ENCODE peak calls at places on chromosomes 1 and 21, in six cellular contexts. One of them, this sample, is unnamed.

GRCh38 chr1:40784141-40784770 is 669 bp downstream of the KCNQ4 start:
- DNase-seq in left ventricle myocardium superior: peak
- DNase-seq in left lung: peak
- DNase-seq in midbrain: no peak
- DNase-seq in upper lobe of right lung: no peak
- DNase-seq in CD14-positive monocyte: no peak
- DNase-seq in this sample: no peak

GRCh38 chr1:43799656-43800629 is 92.6 kb downstream of the ST3GAL3 start:
- DNase-seq in left ventricle myocardium superior: no peak
- DNase-seq in left lung: no peak
- DNase-seq in midbrain: no peak
- DNase-seq in upper lobe of right lung: no peak
- DNase-seq in CD14-positive monocyte: no peak
- DNase-seq in this sample: no peak

GRCh38 chr1:30111431-30111830 is 612.0 kb downstream of the MATN1 start:
- DNase-seq in left ventricle myocardium superior: peak
- DNase-seq in left lung: no peak
- DNase-seq in midbrain: peak
- DNase-seq in upper lobe of right lung: peak
- DNase-seq in CD14-positive monocyte: no peak
- DNase-seq in this sample: no peak

GRCh38 chr1:49136738-49137251 is 360.1 kb upstream of the BEND5 start:
- DNase-seq in left ventricle myocardium superior: no peak
- DNase-seq in left lung: no peak
- DNase-seq in midbrain: no peak
- DNase-seq in upper lobe of right lung: no peak
- DNase-seq in CD14-positive monocyte: no peak
- DNase-seq in this sample: no peak

GRCh38 chr1:215719569-215719968 is 152.5 kb downstream of the KCTD3 start:
- DNase-seq in left ventricle myocardium superior: no peak
- DNase-seq in left lung: no peak
- DNase-seq in midbrain: no peak
- DNase-seq in upper lobe of right lung: no peak
- DNase-seq in CD14-positive monocyte: no peak
- DNase-seq in this sample: no peak

GRCh38 chr1:2399890-2400575 is 8.4 kb downstream of the RER1 start:
- DNase-seq in left ventricle myocardium superior: no peak
- DNase-seq in left lung: no peak
- DNase-seq in midbrain: no peak
- DNase-seq in upper lobe of right lung: no peak
- DNase-seq in CD14-positive monocyte: no peak
- DNase-seq in this sample: no peak

GRCh38 chr1:220999872-221000863 is 120.9 kb downstream of the HLX start:
- DNase-seq in left ventricle myocardium superior: no peak
- DNase-seq in left lung: no peak
- DNase-seq in midbrain: no peak
- DNase-seq in upper lobe of right lung: no peak
- DNase-seq in CD14-positive monocyte: peak
- DNase-seq in this sample: no peak

GRCh38 chr1:115411388-115412063 is 73.5 kb upstream of the NGF start:
- DNase-seq in left ventricle myocardium superior: no peak
- DNase-seq in left lung: no peak
- DNase-seq in midbrain: no peak
- DNase-seq in upper lobe of right lung: no peak
- DNase-seq in CD14-positive monocyte: no peak
- DNase-seq in this sample: no peak

GRCh38 chr1:172928412-172928811 is 122.3 kb downstream of the TNFSF18 start:
- DNase-seq in left ventricle myocardium superior: no peak
- DNase-seq in left lung: no peak
- DNase-seq in midbrain: no peak
- DNase-seq in upper lobe of right lung: no peak
- DNase-seq in CD14-positive monocyte: no peak
- DNase-seq in this sample: no peak

GRCh38 chr1:245804696-245805095 is 649.9 kb downstream of the KIF26B start:
- DNase-seq in left ventricle myocardium superior: no peak
- DNase-seq in left lung: no peak
- DNase-seq in midbrain: no peak
- DNase-seq in upper lobe of right lung: no peak
- DNase-seq in CD14-positive monocyte: no peak
- DNase-seq in this sample: no peak

GRCh38 chr1:85289207-85289847 is 12.9 kb upstream of the BCL10 start:
- DNase-seq in left ventricle myocardium superior: no peak
- DNase-seq in left lung: no peak
- DNase-seq in midbrain: no peak
- DNase-seq in upper lobe of right lung: no peak
- DNase-seq in CD14-positive monocyte: peak
- DNase-seq in this sample: no peak

GRCh38 chr21:42002421-42002958 is 7.7 kb downstream of the ZBTB21 start:
- DNase-seq in left ventricle myocardium superior: no peak
- DNase-seq in left lung: no peak
- DNase-seq in midbrain: no peak
- DNase-seq in upper lobe of right lung: no peak
- DNase-seq in CD14-positive monocyte: no peak
- DNase-seq in this sample: no peak

GRCh38 chr1:211903490-211904260 is 73.1 kb upstream of the LPGAT1 start:
- DNase-seq in left ventricle myocardium superior: no peak
- DNase-seq in left lung: no peak
- DNase-seq in midbrain: no peak
- DNase-seq in upper lobe of right lung: no peak
- DNase-seq in CD14-positive monocyte: no peak
- DNase-seq in this sample: peak

GRCh38 chr21:14300074-14300473 is 82.9 kb downstream of the HSPA13 start:
- DNase-seq in left ventricle myocardium superior: no peak
- DNase-seq in left lung: no peak
- DNase-seq in midbrain: no peak
- DNase-seq in upper lobe of right lung: no peak
- DNase-seq in CD14-positive monocyte: no peak
- DNase-seq in this sample: no peak

GRCh38 chr1:51063121-51063520 is 38.9 kb upstream of the C1orf185 start:
- DNase-seq in left ventricle myocardium superior: no peak
- DNase-seq in left lung: no peak
- DNase-seq in midbrain: no peak
- DNase-seq in upper lobe of right lung: no peak
- DNase-seq in CD14-positive monocyte: no peak
- DNase-seq in this sample: no peak

GRCh38 chr1:190001187-190001586 is 476.5 kb downstream of the BRINP3 start:
- DNase-seq in left ventricle myocardium superior: no peak
- DNase-seq in left lung: no peak
- DNase-seq in midbrain: no peak
- DNase-seq in upper lobe of right lung: no peak
- DNase-seq in CD14-positive monocyte: no peak
- DNase-seq in this sample: no peak

GRCh38 chr1:200907611-200908097 is 13.0 kb downstream of the INAVA start:
- DNase-seq in left ventricle myocardium superior: no peak
- DNase-seq in left lung: no peak
- DNase-seq in midbrain: no peak
- DNase-seq in upper lobe of right lung: no peak
- DNase-seq in CD14-positive monocyte: no peak
- DNase-seq in this sample: no peak

GRCh38 chr1:67061266-67061665 is 7.3 kb upstream of the SLC35D1 start:
- DNase-seq in left ventricle myocardium superior: no peak
- DNase-seq in left lung: no peak
- DNase-seq in midbrain: no peak
- DNase-seq in upper lobe of right lung: no peak
- DNase-seq in CD14-positive monocyte: no peak
- DNase-seq in this sample: no peak

GRCh38 chr1:230267338-230268065 is 158.6 kb downstream of the PGBD5 start:
- DNase-seq in left ventricle myocardium superior: no peak
- DNase-seq in left lung: no peak
- DNase-seq in midbrain: no peak
- DNase-seq in upper lobe of right lung: peak
- DNase-seq in CD14-positive monocyte: no peak
- DNase-seq in this sample: no peak

GRCh38 chr1:213163278-213163711 is 112.3 kb downstream of the RPS6KC1 start:
- DNase-seq in left ventricle myocardium superior: no peak
- DNase-seq in left lung: no peak
- DNase-seq in midbrain: no peak
- DNase-seq in upper lobe of right lung: no peak
- DNase-seq in CD14-positive monocyte: no peak
- DNase-seq in this sample: no peak

GRCh38 chr1:226974544-226975258 is 34.6 kb downstream of the COQ8A start:
- DNase-seq in left ventricle myocardium superior: peak
- DNase-seq in left lung: no peak
- DNase-seq in midbrain: no peak
- DNase-seq in upper lobe of right lung: no peak
- DNase-seq in CD14-positive monocyte: peak
- DNase-seq in this sample: peak

GRCh38 chr1:207888647-207889046 is 22.3 kb downstream of the CD34 start:
- DNase-seq in left ventricle myocardium superior: peak
- DNase-seq in left lung: no peak
- DNase-seq in midbrain: no peak
- DNase-seq in upper lobe of right lung: no peak
- DNase-seq in CD14-positive monocyte: no peak
- DNase-seq in this sample: no peak

GRCh38 chr1:200471739-200472138 is 61.9 kb upstream of the ZNF281 start:
- DNase-seq in left ventricle myocardium superior: no peak
- DNase-seq in left lung: no peak
- DNase-seq in midbrain: no peak
- DNase-seq in upper lobe of right lung: no peak
- DNase-seq in CD14-positive monocyte: no peak
- DNase-seq in this sample: no peak

GRCh38 chr1:221416723-221417122 is 325.2 kb downstream of the DUSP10 start:
- DNase-seq in left ventricle myocardium superior: no peak
- DNase-seq in left lung: no peak
- DNase-seq in midbrain: no peak
- DNase-seq in upper lobe of right lung: no peak
- DNase-seq in CD14-positive monocyte: no peak
- DNase-seq in this sample: no peak

GRCh38 chr1:175171214-175171913 is 21.2 kb downstream of the KIAA0040 start:
- DNase-seq in left ventricle myocardium superior: no peak
- DNase-seq in left lung: no peak
- DNase-seq in midbrain: no peak
- DNase-seq in upper lobe of right lung: no peak
- DNase-seq in CD14-positive monocyte: no peak
- DNase-seq in this sample: no peak

GRCh38 chr1:31575373-31576140 is 758 bp upstream of the TINAGL1 start:
- DNase-seq in left ventricle myocardium superior: no peak
- DNase-seq in left lung: no peak
- DNase-seq in midbrain: no peak
- DNase-seq in upper lobe of right lung: peak
- DNase-seq in CD14-positive monocyte: no peak
- DNase-seq in this sample: peak

GRCh38 chr1:156524985-156525590 is 24.5 kb upstream of the MEF2D start:
- DNase-seq in left ventricle myocardium superior: no peak
- DNase-seq in left lung: no peak
- DNase-seq in midbrain: no peak
- DNase-seq in upper lobe of right lung: no peak
- DNase-seq in CD14-positive monocyte: no peak
- DNase-seq in this sample: no peak

GRCh38 chr1:214514032-214514818 is 37.2 kb downstream of the PTPN14 start:
- DNase-seq in left ventricle myocardium superior: no peak
- DNase-seq in left lung: no peak
- DNase-seq in midbrain: peak
- DNase-seq in upper lobe of right lung: no peak
- DNase-seq in CD14-positive monocyte: no peak
- DNase-seq in this sample: no peak

GRCh38 chr1:214843281-214843680 is 239.3 kb upstream of the KCNK2 start:
- DNase-seq in left ventricle myocardium superior: no peak
- DNase-seq in left lung: no peak
- DNase-seq in midbrain: no peak
- DNase-seq in upper lobe of right lung: no peak
- DNase-seq in CD14-positive monocyte: no peak
- DNase-seq in this sample: no peak

GRCh38 chr21:39456665-39457064 is 4.9 kb downstream of the SH3BGR start:
- DNase-seq in left ventricle myocardium superior: no peak
- DNase-seq in left lung: no peak
- DNase-seq in midbrain: no peak
- DNase-seq in upper lobe of right lung: no peak
- DNase-seq in CD14-positive monocyte: no peak
- DNase-seq in this sample: no peak